ENCODE peak calls at places on chromosomes 12 and 14, in ten cellular contexts. S, I, E, F, Y, Q, V, M, L and H are unnamed samples.

GRCh38 chr12:11653215-11653753 is 3.8 kb downstream of the ETV6 start:
- DNase-seq in S (no peak), I (no peak), E (no peak), F (no peak), Y (no peak), Q (no peak), V (no peak), M (no peak), L (no peak), H (no peak)

GRCh38 chr12:54207539-54208267 is 18.9 kb upstream of the SMUG1 start:
- DNase-seq in S (peak; percentile 69), I (peak; percentile 68), E (peak; percentile 82), F (peak; percentile 78), Y (no peak), Q (peak; percentile 81), V (peak; percentile 56), M (peak; percentile 96), L (peak; percentile 87), H (no peak)

GRCh38 chr12:6647083-6647604 is at the start of gene ACRBP:
- DNase-seq in S (no peak), I (peak; percentile 74), E (peak; percentile 79), F (peak; percentile 77), Y (no peak), Q (no peak), V (no peak), M (peak; percentile 89), L (peak; percentile 87), H (peak; percentile 85)

GRCh38 chr12:26523708-26524150 is 309.3 kb downstream of the ITPR2 start:
- DNase-seq in S (no peak), I (peak; percentile 97), E (peak; percentile 97), F (peak; percentile 92), Y (peak; percentile 36), Q (peak; percentile 67), V (no peak), M (no peak), L (no peak), H (peak; percentile 93)

GRCh38 chr12:51118706-51119105 is 35.3 kb upstream of the CSRNP2 start:
- DNase-seq in S (no peak), I (no peak), E (no peak), F (no peak), Y (no peak), Q (no peak), V (no peak), M (no peak), L (no peak), H (no peak)

GRCh38 chr14:68332011-68332410 is 460.9 kb downstream of the ZFP36L1 start:
- DNase-seq in S (no peak), I (no peak), E (no peak), F (no peak), Y (no peak), Q (no peak), V (no peak), M (no peak), L (no peak), H (no peak)

GRCh38 chr14:77794357-77794756 is 5.6 kb upstream of the ADCK1 start:
- DNase-seq in S (no peak), I (no peak), E (no peak), F (no peak), Y (no peak), Q (no peak), V (no peak), M (no peak), L (no peak), H (no peak)

GRCh38 chr12:59620326-59620725 is 24.5 kb downstream of the SLC16A7 start:
- DNase-seq in S (no peak), I (no peak), E (no peak), F (no peak), Y (no peak), Q (no peak), V (no peak), M (no peak), L (no peak), H (no peak)

GRCh38 chr12:49524660-49525324 is 14.0 kb upstream of the KCNH3 start:
- DNase-seq in S (no peak), I (no peak), E (peak; percentile 53), F (no peak), Y (no peak), Q (no peak), V (no peak), M (no peak), L (no peak), H (no peak)

GRCh38 chr12:2084553-2085296 is 31.9 kb downstream of the CACNA1C start:
- DNase-seq in S (no peak), I (peak; percentile 70), E (no peak), F (no peak), Y (no peak), Q (no peak), V (no peak), M (no peak), L (no peak), H (peak; percentile 88)

GRCh38 chr12:127660961-127661360 is 606.0 kb upstream of the TMEM132C start:
- DNase-seq in S (no peak), I (no peak), E (no peak), F (no peak), Y (no peak), Q (no peak), V (no peak), M (no peak), L (no peak), H (no peak)

GRCh38 chr12:31301311-31301710 is 24.6 kb downstream of the SINHCAF start:
- DNase-seq in S (no peak), I (no peak), E (no peak), F (no peak), Y (no peak), Q (no peak), V (no peak), M (no peak), L (no peak), H (no peak)

DNA sequence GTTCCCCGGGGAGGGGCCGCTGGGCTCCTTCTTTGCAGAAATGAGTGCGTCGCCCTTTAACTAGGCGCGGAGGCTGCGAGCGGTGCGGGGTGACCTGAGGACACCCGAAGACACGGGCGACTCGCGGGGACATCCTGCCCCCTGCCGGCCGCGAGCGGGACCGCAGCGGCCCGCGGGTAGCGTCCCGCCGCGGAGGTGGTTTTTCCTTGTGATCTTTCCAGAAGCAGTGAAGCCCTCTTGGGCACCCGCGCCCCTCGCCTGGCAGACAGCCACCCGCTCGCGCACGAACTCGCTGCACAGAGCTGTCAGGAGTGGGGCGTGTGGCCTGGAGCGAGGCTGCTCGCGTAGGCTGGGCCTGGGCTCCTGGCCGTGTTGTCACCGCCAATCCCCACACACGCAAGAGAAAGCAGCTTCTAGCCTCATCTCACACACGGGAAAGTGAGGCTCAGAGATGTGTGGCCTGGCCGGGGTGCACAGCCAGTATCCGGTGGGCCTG is 67.2 kb downstream of the DIO3 start:
- DNase-seq in S (peak; percentile 66), I (peak; percentile 75), E (peak; percentile 82), F (peak; percentile 79), Y (no peak), Q (peak; percentile 93), V (peak; percentile 25), M (peak; percentile 79), L (peak; percentile 87), H (peak; percentile 82)
- TF ChIP-seq CTCF in S (peak; percentile 97), I (peak; percentile 96), E (peak; percentile 99), F (peak; percentile 99), Y (peak; percentile 96), Q (peak; percentile 88), V (peak; percentile 96), M (peak; percentile 88), L (peak; percentile 92), H (peak; percentile 94)

GRCh38 chr12:124083708-124084107 is 110.7 kb downstream of the ZNF664 start:
- DNase-seq in S (no peak), I (no peak), E (no peak), F (no peak), Y (no peak), Q (no peak), V (no peak), M (no peak), L (no peak), H (no peak)
- H3K27ac ChIP-seq in S (no peak overlapping the region), I (no peak overlapping the region), E (no peak overlapping the region), F (no peak overlapping the region), Y (no peak overlapping the region), Q (no peak overlapping the region), V (no peak overlapping the region), M (no peak overlapping the region), L (no peak overlapping the region), H (no peak overlapping the region)

GRCh38 chr12:13164271-13164670 is 32.3 kb upstream of the EMP1 start:
- DNase-seq in S (no peak), I (no peak), E (no peak), F (no peak), Y (no peak), Q (no peak), V (no peak), M (no peak), L (no peak), H (no peak)

GRCh38 chr12:13162904-13163303 is 33.6 kb upstream of the EMP1 start:
- DNase-seq in S (no peak), I (no peak), E (no peak), F (no peak), Y (no peak), Q (no peak), V (no peak), M (no peak), L (no peak), H (no peak)

GRCh38 chr12:13164859-13165577 is 31.5 kb upstream of the EMP1 start:
- DNase-seq in S (no peak), I (no peak), E (no peak), F (no peak), Y (no peak), Q (no peak), V (no peak), M (no peak), L (no peak), H (no peak)

GRCh38 chr12:13163868-13164267 is 32.7 kb upstream of the EMP1 start:
- DNase-seq in S (no peak), I (no peak), E (no peak), F (no peak), Y (no peak), Q (no peak), V (no peak), M (no peak), L (no peak), H (no peak)

DNA sequence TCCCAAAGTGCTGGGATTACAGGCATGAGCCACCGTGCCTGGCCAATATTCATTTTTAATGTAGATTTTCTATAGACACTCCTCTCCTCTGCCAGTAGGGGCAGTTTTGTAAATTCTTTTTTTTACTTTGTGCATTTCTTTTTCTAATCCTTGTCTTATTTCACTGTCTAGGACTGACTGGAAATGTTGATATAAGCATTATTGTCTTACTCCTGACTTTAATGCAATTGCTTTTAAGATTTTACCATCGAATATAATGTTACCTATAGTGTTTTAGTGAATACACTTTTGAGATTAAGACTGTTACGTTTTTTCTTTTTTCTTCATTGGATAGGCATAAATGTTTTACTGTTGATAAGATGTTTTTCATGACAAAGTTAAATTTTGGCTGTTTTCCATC is 35.4 kb upstream of the EMP1 start:
- DNase-seq in S (no peak), I (no peak), E (no peak), F (no peak), Y (no peak), Q (no peak), V (no peak), M (no peak), L (no peak), H (no peak)
- TF ChIP-seq CTCF in S (no peak), I (no peak), E (no peak), F (no peak), Y (no peak), Q (peak; percentile 57), V (no peak), M (no peak), L (peak; percentile 43), H (no peak)

DNA sequence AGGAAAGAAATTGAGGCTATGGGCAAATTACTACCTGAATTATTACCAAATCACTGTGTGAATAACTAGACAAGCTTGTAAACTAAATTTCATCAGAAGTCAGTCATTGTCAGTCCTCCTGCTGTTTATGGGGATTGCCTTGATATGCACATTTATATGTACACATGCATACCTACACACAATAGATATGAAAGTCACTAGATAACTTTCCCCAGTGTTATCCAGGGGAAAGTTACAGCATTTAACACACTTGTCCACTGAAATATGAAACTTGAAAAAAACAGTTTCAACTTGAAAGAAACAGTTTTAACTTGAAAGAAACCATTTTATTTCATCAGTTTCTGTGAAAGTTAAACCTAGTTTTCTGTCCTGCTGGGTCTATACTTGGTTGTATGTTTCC is 199.6 kb downstream of the SLC2A13 start:
- DNase-seq in S (no peak), I (no peak), E (no peak), F (no peak), Y (no peak), Q (no peak), V (no peak), M (no peak), L (no peak), H (no peak)
- H3K27ac ChIP-seq in S (no peak overlapping the region), I (no peak overlapping the region), E (no peak overlapping the region), F (no peak overlapping the region), Y (no peak overlapping the region), Q (no peak overlapping the region), V (no peak overlapping the region), M (no peak overlapping the region), L (no peak overlapping the region), H (no peak overlapping the region)